ENCODE peak calls at places on chromosomes 5 and 9, in four cellular contexts. P is activated T-cell treated with anti-CD3 and anti-CD28 coated beads, Interleukin-2, amount 50 U/mL, for 24 hours; V is stimulated activated CD8-positive, alpha-beta memory T cell treated with anti-CD3 and anti-CD28 coated beads, Interleukin-15, amount 100 ng/mL, for 4 hours; I is GM12892. Z is an unnamed sample.
A peak's percentile ranks its signal among the peaks of the same experiment; 100 is the strongest.

GRCh38 chr5:81626524-81626923 is 124.4 kb downstream of the SSBP2 start:
- DNase-seq in P (no peak), V (no peak), I (no peak), Z (no peak)

GRCh38 chr5:167814828-167815227 is 476.6 kb upstream of the WWC1 start:
- DNase-seq in P (no peak), V (no peak), I (no peak), Z (no peak)

GRCh38 chr5:149829954-149830353 is 99.8 kb downstream of the PPARGC1B start:
- DNase-seq in P (no peak), V (no peak), I (no peak), Z (no peak)

GRCh38 chr5:158992104-158992740 is 107.5 kb downstream of the EBF1 start:
- DNase-seq in P (no peak), V (no peak), I (no peak), Z (no peak)

GRCh38 chr5:96943829-96944228 is 7.9 kb downstream of the LNPEP start:
- DNase-seq in P (no peak), V (no peak), I (no peak), Z (no peak)

GRCh38 chr9:132439153-132439552 is 29.1 kb downstream of the CFAP77 start:
- DNase-seq in P (no peak), V (no peak), I (no peak), Z (no peak)

GRCh38 chr5:99076600-99077253 is 147.9 kb upstream of the CHD1 start:
- DNase-seq in P (no peak), V (no peak), I (no peak), Z (no peak)

GRCh38 chr5:129460951-129461815 is 1.1 kb downstream of the ADAMTS19 start:
- DNase-seq in P (no peak), V (no peak), I (no peak), Z (no peak)

GRCh38 chr5:151155777-151156731 is 1.5 kb downstream of the ANXA6 start:
- DNase-seq in P (peak; percentile 54), V (no peak), I (no peak), Z (no peak)

GRCh38 chr5:158875272-158875679 is 224.4 kb downstream of the EBF1 start:
- DNase-seq in P (no peak), V (no peak), I (no peak), Z (no peak)

GRCh38 chr9:123514766-123515165 is 158.8 kb downstream of the CRB2 start:
- DNase-seq in P (no peak), V (no peak), I (no peak), Z (no peak)

GRCh38 chr5:76547242-76547890 is 75.8 kb downstream of the F2RL2 start:
- DNase-seq in P (peak; percentile 67), V (no peak), I (no peak), Z (peak; percentile 40)